ENCODE peak calls at places on chromosomes 7 and 10, in six cellular contexts. D is choroid plexus epithelial cell; Z is foreskin keratinocyte; T is HTR-8/SVneo; M is T-helper 2 cell; G is CD8-positive, alpha-beta T cell. B is an unnamed sample.

GRCh38 chr7:101538596-101539459 is 90.3 kb downstream of the MYL10 start:
- DNase-seq in G (peak; percentile 26), Z (peak; percentile 16), D (peak; percentile 50), M (peak; percentile 26), T (peak; percentile 62), B (no peak)

GRCh38 chr7:36723951-36724664 is at the start of gene AOAH:
- DNase-seq in M (peak; percentile 44), Z (no peak), T (no peak), G (peak; percentile 66), D (peak; percentile 12), B (peak; percentile 87)

GRCh38 chr10:62960416-62960815 is 144.2 kb upstream of the EGR2 start:
- DNase-seq in T (no peak), G (no peak), M (no peak), D (peak; percentile 8), Z (no peak), B (no peak)

GRCh38 chr7:2354173-2355078 is at the start of gene EIF3B:
- DNase-seq in M (peak; percentile 86), D (peak; percentile 96), G (peak; percentile 80), T (peak; percentile 98), Z (peak; percentile 92), B (peak; percentile 92)

GRCh38 chr7:139086454-139086853 is 23.1 kb downstream of the ZC3HAV1 start:
- DNase-seq in G (no peak), D (no peak), M (no peak), T (no peak), Z (no peak), B (no peak)

GRCh38 chr10:87775766-87776165 is 42.3 kb downstream of the ATAD1 start:
- DNase-seq in M (no peak), T (no peak), D (peak; percentile 53), G (no peak), Z (peak; percentile 25), B (no peak)

GRCh38 chr10:118633801-118634200 is 38.4 kb upstream of the PRLHR start:
- DNase-seq in T (no peak), M (no peak), D (no peak), Z (no peak), G (no peak), B (no peak)

GRCh38 chr7:36809064-36809463 is 84.8 kb upstream of the AOAH start:
- DNase-seq in T (no peak), G (no peak), D (no peak), Z (no peak), M (no peak), B (no peak)

GRCh38 chr10:100022403-100022802 is 12.7 kb upstream of the DNMBP start:
- DNase-seq in T (no peak), D (peak; percentile 78), G (no peak), M (no peak), Z (no peak), B (no peak)

GRCh38 chr10:36254191-36254590 is 612.1 kb upstream of the FZD8 start:
- DNase-seq in T (no peak), D (peak; percentile 61), M (no peak), G (no peak), Z (peak; percentile 30), B (no peak)

GRCh38 chr7:67463983-67464382 is 467.4 kb downstream of the TYW1 start:
- DNase-seq in D (no peak), G (no peak), T (no peak), M (no peak), Z (no peak), B (no peak)

GRCh38 chr10:74329873-74330272 is 178.9 kb downstream of the ADK start:
- DNase-seq in T (no peak), G (no peak), Z (peak; percentile 52), D (no peak), M (no peak), B (no peak)

GRCh38 chr7:52498319-52498718 is 537.1 kb upstream of the POM121L12 start:
- DNase-seq in D (no peak), M (no peak), Z (no peak), G (no peak), T (no peak), B (no peak)

GRCh38 chr7:140512317-140513000 is 33.2 kb upstream of the MKRN1 start:
- DNase-seq in D (peak; percentile 36), G (no peak), T (no peak), Z (peak; percentile 41), M (no peak), B (no peak)

GRCh38 chr10:43963793-43964425 is 315.2 kb upstream of the ZNF32 start:
- DNase-seq in G (no peak), Z (no peak), D (no peak), T (no peak), M (no peak), B (no peak)

GRCh38 chr10:48289652-48290238 is 15.2 kb upstream of the FRMPD2 start:
- DNase-seq in T (peak; percentile 56), G (no peak), Z (peak; percentile 30), M (no peak), D (peak; percentile 63), B (no peak)

GRCh38 chr7:136869991-136870798 is 1.7 kb downstream of the CHRM2 start:
- DNase-seq in D (no peak), M (no peak), Z (peak; percentile 2), T (no peak), G (no peak), B (no peak)

GRCh38 chr10:69901623-69902505 is 100.2 kb downstream of the COL13A1 start:
- DNase-seq in M (no peak), G (no peak), Z (no peak), T (peak; percentile 80), D (peak; percentile 75), B (no peak)

GRCh38 chr7:156780724-156781455 is 112.1 kb downstream of the LMBR1 start:
- DNase-seq in Z (no peak), G (no peak), D (no peak), M (no peak), T (no peak), B (no peak)

GRCh38 chr7:16114633-16115032 is 306.7 kb downstream of the CRPPA start:
- DNase-seq in G (no peak), D (peak; percentile 85), M (no peak), Z (peak; percentile 26), T (peak; percentile 4), B (no peak)

GRCh38 chr10:7408494-7409044 is 2.3 kb downstream of the SFMBT2 start:
- DNase-seq in M (no peak), D (no peak), G (no peak), Z (peak; percentile 51), T (peak; percentile 60), B (peak; percentile 82)

GRCh38 chr10:63166742-63167258 is 33.7 kb downstream of the NRBF2 start:
- DNase-seq in M (no peak), Z (peak; percentile 55), T (peak; percentile 52), D (peak; percentile 93), G (no peak), B (no peak)

GRCh38 chr7:17365776-17366175 is 67.3 kb downstream of the AHR start:
- DNase-seq in Z (no peak), T (no peak), G (no peak), M (no peak), D (no peak), B (no peak)

GRCh38 chr10:30048768-30049507 is 10.4 kb downstream of the JCAD start:
- DNase-seq in T (no peak), Z (no peak), D (no peak), G (no peak), M (no peak), B (no peak)

GRCh38 chr10:101695404-101695732 is 398 bp upstream of the FBXW4 start:
- DNase-seq in D (no peak), T (no peak), Z (no peak), M (no peak), G (no peak), B (no peak)

GRCh38 chr10:113341138-113341537 is 211.7 kb upstream of the HABP2 start:
- DNase-seq in T (no peak), M (no peak), Z (peak; percentile 52), G (no peak), D (no peak), B (no peak)

GRCh38 chr7:77757589-77757988 is 40.6 kb downstream of the TMEM60 start:
- DNase-seq in M (no peak), D (no peak), Z (no peak), G (no peak), T (no peak), B (no peak)

GRCh38 chr7:146414373-146414772 is 297.8 kb downstream of the CNTNAP2 start:
- DNase-seq in T (no peak), D (peak; percentile 15), M (no peak), Z (peak; percentile 32), G (no peak), B (no peak)

GRCh38 chr10:127349737-127350136 is 153.3 kb upstream of the INSYN2A start:
- DNase-seq in M (no peak), Z (no peak), T (no peak), G (no peak), D (peak; percentile 43), B (no peak)

GRCh38 chr10:132698211-132698751 is 87.7 kb downstream of the NKX6-2 start:
- DNase-seq in D (no peak), G (no peak), Z (no peak), T (no peak), M (no peak), B (peak; percentile 50)

GRCh38 chr10:115662424-115662823 is 569.3 kb downstream of the ATRNL1 start:
- DNase-seq in G (no peak), D (no peak), M (no peak), Z (no peak), T (no peak), B (no peak)

GRCh38 chr10:132869621-132870020 is 72.7 kb downstream of the CFAP46 start:
- DNase-seq in T (no peak), D (no peak), M (no peak), G (no peak), Z (no peak), B (no peak)

GRCh38 chr7:107432261-107432660 is 37.6 kb upstream of the GPR22 start:
- DNase-seq in G (no peak), D (no peak), Z (no peak), T (no peak), M (no peak), B (no peak)

GRCh38 chr7:54904130-54904529 is 114.7 kb upstream of the EGFR start:
- DNase-seq in G (no peak), D (peak; percentile 89), M (no peak), Z (no peak), T (no peak), B (no peak)

GRCh38 chr7:44380831-44381493 is 55.6 kb upstream of the CAMK2B start:
- DNase-seq in D (peak; percentile 56), G (no peak), Z (no peak), T (no peak), M (no peak), B (peak; percentile 39)

GRCh38 chr7:27151945-27152815 is at the start of gene HOXA3:
- DNase-seq in G (no peak), T (peak; percentile 71), D (no peak), M (no peak), Z (peak; percentile 84), B (peak; percentile 41)

GRCh38 chr7:100585511-100586265 is at the start of gene LRCH4:
- DNase-seq in M (peak; percentile 66), G (peak; percentile 33), D (peak; percentile 32), T (peak; percentile 95), Z (peak; percentile 76), B (peak; percentile 87)